ENCODE peak calls at places on chromosomes 1 and 21, in ten cellular contexts. F is NCI-H2171; X is stimulated activated naive CD8-positive, alpha-beta T cell treated with anti-CD3 and anti-CD28 coated beads, Interleukin-15, amount 100 ng/mL, for 72 hours; L is lower lobe of right lung; P is mesothelial cell of epicardium; O is EL; K is activated T-cell treated with anti-CD3 and anti-CD28 coated beads for 48 hours; Y is activated CD4-positive, alpha-beta T cell treated with anti-CD3 and anti-CD28 coated beads, Interleukin-2, amount 50 U/mL, for 24 hours; T is lower leg skin; M is ecto neural progenitor cell. N is an unnamed sample.

GRCh38 chr1:29409616-29410015 is 173.3 kb downstream of the PTPRU start:
- DNase-seq in K (no peak), P (no peak), O (no peak), T (peak; percentile 61), F (no peak), X (no peak), L (no peak), Y (no peak), M (no peak), N (no peak)

GRCh38 chr1:230632273-230632873 is 9.9 kb upstream of the COG2 start:
- DNase-seq in O (peak; percentile 49), X (no peak), Y (no peak), T (no peak), L (no peak), P (no peak), M (peak; percentile 50), F (no peak), K (no peak), N (peak; percentile 34)

GRCh38 chr1:153608089-153608672 is 4.8 kb downstream of the S100A16 start:
- DNase-seq in L (no peak), F (no peak), M (peak; percentile 52), Y (no peak), P (no peak), K (no peak), O (no peak), T (no peak), X (no peak), N (no peak)

GRCh38 chr1:30412241-30413110 is 310.9 kb downstream of the MATN1 start:
- DNase-seq in X (no peak), T (peak; percentile 66), M (peak; percentile 36), Y (no peak), K (no peak), F (no peak), L (no peak), P (peak; percentile 28), O (peak; percentile 14), N (no peak)

GRCh38 chr1:117930484-117930883 is 945 bp downstream of the WDR3 start:
- DNase-seq in P (no peak), F (no peak), T (no peak), X (no peak), M (no peak), Y (no peak), K (no peak), O (no peak), L (no peak), N (no peak)

GRCh38 chr21:41361786-41362604 is at the start of gene MX2:
- DNase-seq in L (peak; percentile 80), T (peak; percentile 95), F (no peak), M (no peak), Y (peak; percentile 69), P (peak; percentile 37), X (peak; percentile 63), K (peak; percentile 60), O (peak; percentile 94), N (no peak)

GRCh38 chr1:107140703-107141490 is at the start of gene NTNG1:
- DNase-seq in M (peak; percentile 60), O (peak; percentile 42), Y (no peak), X (peak; percentile 19), F (no peak), K (no peak), T (no peak), L (no peak), P (peak; percentile 41), N (no peak)

GRCh38 chr21:15978158-15978805 is 248.5 kb downstream of the USP25 start:
- DNase-seq in Y (no peak), K (no peak), X (no peak), P (no peak), L (no peak), M (no peak), O (peak; percentile 2), F (no peak), T (no peak), N (no peak)

GRCh38 chr1:17200756-17201155 is 4.2 kb upstream of the PADI1 start:
- DNase-seq in F (no peak), P (no peak), Y (no peak), T (no peak), L (no peak), M (no peak), K (no peak), O (no peak), X (no peak), N (no peak)

GRCh38 chr1:56175211-56175610 is 404.2 kb downstream of the PLPP3 start:
- DNase-seq in T (no peak), F (no peak), L (no peak), X (no peak), M (no peak), P (no peak), O (no peak), Y (no peak), K (no peak), N (no peak)

GRCh38 chr1:221887091-221887746 is 145.3 kb upstream of the DUSP10 start:
- DNase-seq in K (no peak), F (no peak), T (peak; percentile 96), L (peak; percentile 50), O (peak; percentile 96), M (no peak), P (no peak), Y (no peak), X (no peak), N (peak; percentile 32)

GRCh38 chr1:77824083-77824482 is 44.6 kb downstream of the MIGA1 start:
- DNase-seq in X (no peak), P (no peak), T (no peak), M (no peak), Y (no peak), F (no peak), L (no peak), K (no peak), O (peak; percentile 78), N (no peak)

GRCh38 chr1:45493116-45493697 is 2.2 kb upstream of the TESK2 start:
- DNase-seq in O (peak; percentile 59), P (no peak), X (peak; percentile 36), Y (peak; percentile 41), L (no peak), K (no peak), M (no peak), F (peak; percentile 35), T (peak; percentile 83), N (no peak)

GRCh38 chr1:240027059-240027462 is 64.6 kb upstream of the FMN2 start:
- DNase-seq in X (peak; percentile 8), P (peak; percentile 57), F (no peak), T (no peak), L (no peak), K (no peak), M (no peak), Y (no peak), O (peak; percentile 73), N (no peak)

GRCh38 chr1:100575406-100575805 is 37.5 kb downstream of the GPR88 start:
- DNase-seq in X (no peak), T (no peak), F (no peak), L (no peak), M (no peak), P (no peak), Y (no peak), K (no peak), O (no peak), N (no peak)

GRCh38 chr21:26041441-26042180 is 129.0 kb downstream of the APP start:
- DNase-seq in F (peak; percentile 7), L (no peak), T (no peak), P (no peak), X (no peak), K (no peak), O (peak; percentile 18), Y (no peak), M (no peak), N (no peak)

GRCh38 chr1:208112380-208112779 is 131.8 kb downstream of the PLXNA2 start:
- DNase-seq in O (no peak), F (no peak), P (no peak), T (no peak), M (no peak), L (no peak), X (no peak), K (no peak), Y (no peak), N (no peak)

GRCh38 chr1:118338991-118339390 is 154.0 kb upstream of the SPAG17 start:
- DNase-seq in K (no peak), O (peak; percentile 33), T (no peak), M (no peak), Y (no peak), F (no peak), P (no peak), L (no peak), X (no peak), N (no peak)

GRCh38 chr1:109084563-109085517 is 5.7 kb upstream of the TMEM167B start:
- DNase-seq in K (no peak), T (peak; percentile 62), P (no peak), L (no peak), O (peak; percentile 12), Y (no peak), X (no peak), F (no peak), M (no peak), N (no peak)

GRCh38 chr21:44485254-44485793 is 30.0 kb downstream of the LRRC3 start:
- DNase-seq in Y (peak; percentile 32), K (peak; percentile 53), P (peak; percentile 78), L (no peak), T (no peak), F (no peak), O (no peak), X (peak; percentile 22), M (peak; percentile 83), N (no peak)

GRCh38 chr1:36884801-36885200 is 149.5 kb downstream of the GRIK3 start:
- DNase-seq in X (no peak), T (peak; percentile 26), O (no peak), L (no peak), F (no peak), Y (no peak), M (peak; percentile 23), K (no peak), P (peak; percentile 7), N (no peak)

GRCh38 chr1:236800002-236800620 is 5.0 kb downstream of the MTR start:
- DNase-seq in K (no peak), P (no peak), M (no peak), O (peak; percentile 1), T (no peak), L (no peak), F (no peak), X (no peak), Y (no peak), N (no peak)

GRCh38 chr1:248696261-248696660 is 6.3 kb downstream of the OR14I1 start:
- DNase-seq in F (no peak), P (no peak), M (no peak), T (no peak), K (no peak), Y (no peak), O (peak; percentile 6), X (no peak), L (no peak), N (no peak)

GRCh38 chr1:182972821-182973220 is 19.9 kb upstream of the SHCBP1L start:
- DNase-seq in M (no peak), F (no peak), O (no peak), Y (no peak), X (no peak), P (no peak), T (no peak), L (no peak), K (no peak), N (no peak)

GRCh38 chr1:208603721-208604120 is 359.5 kb upstream of the PLXNA2 start:
- DNase-seq in O (no peak), K (no peak), X (no peak), T (no peak), M (no peak), L (no peak), F (no peak), P (no peak), Y (no peak), N (no peak)

GRCh38 chr21:46675595-46676280 is 40.3 kb downstream of the PRMT2 start:
- DNase-seq in L (no peak), T (no peak), X (no peak), P (no peak), Y (no peak), F (no peak), K (no peak), O (no peak), M (no peak), N (no peak)

GRCh38 chr1:159985456-159985855 is 31.4 kb upstream of the SLAMF9 start:
- DNase-seq in K (no peak), M (no peak), F (no peak), O (no peak), T (peak; percentile 13), Y (no peak), X (no peak), P (no peak), L (no peak), N (no peak)

GRCh38 chr21:46605759-46606426 is 1.0 kb upstream of the S100B start:
- DNase-seq in Y (no peak), X (peak; percentile 49), L (peak; percentile 81), T (no peak), O (no peak), F (no peak), M (no peak), K (no peak), P (no peak), N (no peak)